ENCODE peak calls at places on chromosome 4, in five cellular contexts. K is HCT116, V is OCI-LY7, F is PC-3, T is GM23248. B is an unnamed sample.
A peak's percentile ranks its signal among the peaks of the same experiment; 100 is the strongest.

GRCh38 chr4:166277851-166278250 is 404.8 kb downstream of the TLL1 start:
- DNase-seq in F (peak; percentile 28), V (no peak), K (no peak), T (no peak), B (no peak)

GRCh38 chr4:81573817-81574216 is 102.1 kb upstream of the RASGEF1B start:
- DNase-seq in K (no peak), V (no peak), T (no peak), F (no peak), B (no peak)

GRCh38 chr4:144565558-144566195 is 80.3 kb upstream of the HHIP start:
- DNase-seq in T (peak; percentile 6), V (no peak), K (no peak), F (no peak), B (no peak)

GRCh38 chr4:173522160-173522873 is 7.7 kb downstream of the HAND2 start:
- DNase-seq in T (peak; percentile 99), F (no peak), V (no peak), K (no peak), B (no peak)

GRCh38 chr4:78551420-78552351 is at the start of gene ANXA3:
- DNase-seq in F (peak; percentile 74), T (peak; percentile 44), K (no peak), V (no peak), B (no peak)

GRCh38 chr4:41258783-41259182 is 2.1 kb downstream of the UCHL1 start:
- DNase-seq in V (peak; percentile 71), F (peak; percentile 69), K (peak; percentile 56), T (peak; percentile 82), B (peak; percentile 41)

GRCh38 chr4:48337726-48338125 is 3.6 kb upstream of the SLAIN2 start:
- DNase-seq in F (peak; percentile 68), V (no peak), T (peak; percentile 42), K (no peak), B (no peak)

GRCh38 chr4:56050584-56050983 is 101.8 kb downstream of the CEP135 start:
- DNase-seq in F (no peak), V (peak; percentile 16), T (no peak), K (no peak), B (no peak)

GRCh38 chr4:78799551-78800495 is 23.7 kb downstream of the BMP2K start:
- DNase-seq in V (no peak), K (no peak), T (no peak), F (no peak), B (no peak)

GRCh38 chr4:48815483-48815882 is 15.4 kb upstream of the OCIAD1 start:
- DNase-seq in V (peak; percentile 65), T (no peak), F (peak; percentile 27), K (no peak), B (no peak)

GRCh38 chr4:105112274-105112673 is 34.4 kb upstream of the TET2 start:
- DNase-seq in V (no peak), T (no peak), K (no peak), F (no peak), B (no peak)

GRCh38 chr4:139655116-139655515 is 10.5 kb upstream of the MGST2 start:
- DNase-seq in K (no peak), T (peak; percentile 64), F (peak; percentile 48), V (peak; percentile 49), B (peak; percentile 80)

GRCh38 chr4:112296949-112297483 is at the start of gene ALPK1:
- DNase-seq in T (peak; percentile 92), K (peak; percentile 88), F (peak; percentile 72), V (peak; percentile 81), B (peak; percentile 83)

GRCh38 chr4:109209647-109210046 is 92.8 kb downstream of the COL25A1 start:
- DNase-seq in K (no peak), V (no peak), T (no peak), F (no peak), B (no peak)

GRCh38 chr4:156584100-156584499 is 387.5 kb downstream of the PDGFC start:
- DNase-seq in V (no peak), F (peak; percentile 76), K (no peak), T (no peak), B (peak; percentile 38)

GRCh38 chr4:39614487-39615162 is 24.0 kb downstream of the SMIM14 start:
- DNase-seq in T (peak; percentile 84), V (no peak), K (no peak), F (peak; percentile 69), B (no peak)

GRCh38 chr4:59057804-59058203 is 1947.6 kb upstream of the IGFBP7 start:
- DNase-seq in T (no peak), K (no peak), F (peak; percentile 89), V (no peak), B (no peak)

GRCh38 chr4:10354225-10354624 is 103.0 kb downstream of the ZNF518B start:
- DNase-seq in V (no peak), T (no peak), F (no peak), K (no peak), B (no peak)

GRCh38 chr4:145788765-145789164 is 108.8 kb downstream of the C4orf51 start:
- DNase-seq in K (no peak), V (no peak), F (peak; percentile 76), T (no peak), B (no peak)

GRCh38 chr4:106529348-106530033 is 160.9 kb upstream of the GIMD1 start:
- DNase-seq in V (no peak), F (peak; percentile 52), T (peak; percentile 71), K (peak; percentile 35), B (no peak)

GRCh38 chr4:94126669-94127068 is 81.0 kb upstream of the SMARCAD1 start:
- DNase-seq in K (peak; percentile 15), F (peak; percentile 14), V (no peak), T (peak; percentile 2), B (peak; percentile 42)
- H3K9me2 ChIP-seq in K (no peaks in the 10 kb centered on the region), F (no peaks in the 10 kb centered on the region), V (no peaks in the 10 kb centered on the region), T (no peaks in the 10 kb centered on the region), B (no peaks in the 10 kb centered on the region)

DNA sequence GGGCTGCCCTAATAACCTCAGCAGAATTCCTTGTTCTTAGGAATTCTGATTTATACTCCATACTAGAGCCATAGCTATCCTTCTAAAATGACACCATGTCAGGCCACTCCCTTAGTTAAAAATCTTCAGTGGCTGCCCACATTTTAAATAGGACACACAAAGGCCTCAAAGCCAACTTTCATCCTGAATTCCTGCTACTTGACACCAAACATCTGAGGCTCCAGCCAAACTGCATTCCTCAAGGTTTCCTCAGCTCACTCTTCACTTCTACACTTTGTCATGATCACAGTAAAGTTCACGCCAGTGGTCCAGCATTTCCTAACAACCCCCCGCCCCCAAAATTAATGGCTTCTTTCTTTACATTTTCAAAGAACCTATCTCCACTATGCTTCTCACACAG is 124.3 kb downstream of the ADGRA3 start:
- DNase-seq in T (peak; percentile 58), F (peak; percentile 41), V (no peak), K (no peak), B (no peak)
- H3K9me2 ChIP-seq in T (no peaks in the 10 kb centered on the region), F (no peaks in the 10 kb centered on the region), V (no peaks in the 10 kb centered on the region), K (no peaks in the 10 kb centered on the region), B (no peaks in the 10 kb centered on the region)

GRCh38 chr4:8067274-8067936 is 91.2 kb downstream of the ABLIM2 start:
- DNase-seq in K (no peak), V (no peak), T (no peak), F (no peak), B (no peak)
- H3K9me2 ChIP-seq in K (no peaks in the 10 kb centered on the region), V (no peaks in the 10 kb centered on the region), T (no peaks in the 10 kb centered on the region), F (no peaks in the 10 kb centered on the region), B (no peaks in the 10 kb centered on the region)

GRCh38 chr4:1536579-1537409 is 130.6 kb upstream of the NKX1-1 start:
- DNase-seq in T (no peak), K (no peak), V (no peak), F (no peak), B (no peak)

GRCh38 chr4:1535926-1536578 is 129.8 kb upstream of the NKX1-1 start:
- DNase-seq in F (no peak), V (no peak), K (no peak), T (no peak), B (no peak)

GRCh38 chr4:1533501-1534064 is 127.3 kb upstream of the NKX1-1 start:
- DNase-seq in T (peak; percentile 32), V (no peak), F (no peak), K (no peak), B (no peak)

GRCh38 chr4:1534076-1534872 is 128.0 kb upstream of the NKX1-1 start:
- DNase-seq in K (no peak), F (no peak), V (no peak), T (no peak), B (no peak)

DNA sequence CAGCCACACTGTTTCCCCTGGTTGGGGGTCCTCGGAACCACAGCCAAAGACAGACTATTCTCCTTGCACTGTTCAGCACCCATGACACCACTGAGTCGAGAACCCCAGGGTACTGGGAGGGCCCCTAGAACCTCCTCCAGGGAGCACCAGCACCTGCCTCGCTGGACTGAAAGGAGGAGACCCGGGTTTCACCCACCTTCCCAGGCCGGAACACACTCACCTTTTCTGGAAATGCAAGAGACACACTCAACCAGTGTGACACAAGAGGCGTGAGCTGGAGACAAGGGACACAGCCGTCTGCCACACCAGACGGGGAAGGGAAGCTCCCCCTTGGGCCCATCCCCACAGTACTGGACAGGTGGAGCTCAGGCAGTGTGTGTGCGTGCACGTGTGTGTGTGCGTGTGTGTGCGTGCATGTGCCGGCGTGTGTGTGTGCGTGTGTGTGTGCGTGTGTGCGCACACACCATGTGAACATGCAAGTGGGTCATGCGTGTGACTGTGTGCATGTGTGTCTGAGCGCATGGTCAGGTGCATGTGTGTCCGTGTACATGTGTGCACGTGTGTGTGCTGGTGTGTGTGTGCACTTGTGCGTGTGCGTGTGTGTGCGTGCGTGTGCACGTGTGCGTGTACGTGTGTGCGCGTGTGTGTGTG is 128.8 kb upstream of the NKX1-1 start:
- DNase-seq in V (no peak), F (no peak), T (no peak), K (no peak), B (no peak)
- H3K9me2 ChIP-seq in V (no peaks in the 10 kb centered on the region), F (no peaks in the 10 kb centered on the region), T (no peaks in the 10 kb centered on the region), K (no peaks in the 10 kb centered on the region), B (no peaks in the 10 kb centered on the region)

DNA sequence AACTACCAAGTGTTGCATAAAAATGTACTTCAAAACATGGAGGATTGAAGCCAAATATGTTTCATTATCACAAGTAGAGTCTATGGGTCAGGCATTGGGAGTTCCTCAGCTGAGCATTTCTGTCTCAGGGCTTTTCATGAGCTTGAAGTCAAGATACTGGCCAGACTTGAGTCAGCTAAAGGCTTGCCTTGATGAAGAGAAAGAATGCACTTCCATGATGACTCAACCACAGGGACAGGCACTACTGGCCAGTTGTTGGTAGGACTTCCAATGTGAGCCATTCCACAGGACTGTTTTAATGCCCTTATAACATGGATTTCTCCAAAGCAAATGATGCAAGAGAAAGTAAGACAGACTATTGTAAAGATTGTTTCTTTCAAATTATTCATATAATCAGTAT is 895.6 kb downstream of the RAB28 start:
- DNase-seq in T (no peak), K (no peak), V (no peak), F (no peak), B (no peak)
- H3K9me2 ChIP-seq in T (no peaks in the 10 kb centered on the region), K (no peaks in the 10 kb centered on the region), V (no peaks in the 10 kb centered on the region), F (no peaks in the 10 kb centered on the region), B (peaks cover 4% of the 10 kb centered on the region)

DNA sequence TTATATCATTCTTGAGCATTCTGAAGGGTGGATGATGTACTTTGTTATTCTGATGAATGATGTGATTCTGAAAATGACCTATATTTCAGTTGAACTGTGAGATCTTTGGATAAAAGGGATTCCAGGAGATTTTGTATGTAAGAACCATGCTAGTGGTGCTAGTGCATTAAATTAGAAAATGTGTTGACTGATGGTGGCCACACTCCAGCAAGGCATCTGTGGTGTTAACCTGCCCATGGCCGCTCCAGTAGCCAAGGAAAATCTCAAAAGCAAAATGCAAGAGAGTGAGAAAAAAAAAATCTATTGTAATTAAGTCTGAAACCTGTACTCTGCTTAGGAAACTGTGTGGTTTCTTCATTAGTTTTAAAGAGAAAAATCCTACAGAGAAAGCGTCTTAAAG is 93.5 kb downstream of the WWC2 start:
- DNase-seq in V (no peak), T (no peak), F (no peak), K (no peak), B (no peak)
- H3K9me2 ChIP-seq in V (no peaks in the 10 kb centered on the region), T (no peaks in the 10 kb centered on the region), F (no peaks in the 10 kb centered on the region), K (no peaks in the 10 kb centered on the region), B (no peaks in the 10 kb centered on the region)

B was measured in Karpas-422.